ENCODE peak calls at places on chromosomes 16 and 17, in four cellular contexts. D is posterior cingulate gyrus, M is skeletal muscle cell, O is GOT3. Q is an unnamed sample.

GRCh38 chr16:66320774-66321173 is 45.7 kb upstream of the CDH5 start:
- DNase-seq in D (no peak), M (no peak), O (no peak), Q (no peak)

GRCh38 chr17:292016-292415 is 60.6 kb downstream of the RPH3AL start:
- DNase-seq in D (no peak), M (no peak), O (no peak), Q (no peak)

GRCh38 chr17:74680941-74681340 is 31.8 kb downstream of the CD300LF start:
- DNase-seq in D (no peak), M (no peak), O (no peak), Q (no peak)

GRCh38 chr17:61821655-61822054 is 41.7 kb downstream of the BRIP1 start:
- DNase-seq in D (no peak), M (no peak), O (no peak), Q (no peak)

GRCh38 chr17:48954300-48954755 is 9.7 kb upstream of the SNF8 start:
- DNase-seq in D (no peak), M (peak; percentile 41), O (no peak), Q (no peak)

GRCh38 chr16:3652373-3653037 is 2.0 kb upstream of the DNASE1 start:
- DNase-seq in D (no peak), M (no peak), O (no peak), Q (no peak)

GRCh38 chr17:4988168-4988567 is 693 bp upstream of the CAMTA2 start:
- DNase-seq in D (no peak), M (no peak), O (no peak), Q (no peak)

GRCh38 chr17:2692781-2693135 is 18.8 kb downstream of the CLUH start:
- DNase-seq in D (no peak), M (no peak), O (no peak), Q (no peak)

GRCh38 chr17:43360376-43360738 is 38.4 kb upstream of the ARL4D start:
- DNase-seq in D (no peak), M (peak; percentile 79), O (peak; percentile 60), Q (peak; percentile 90)

GRCh38 chr16:71460246-71460645 is 1.8 kb downstream of the ZNF23 start:
- DNase-seq in D (no peak), M (no peak), O (no peak), Q (no peak)

GRCh38 chr16:46621006-46621629 is at the start of gene SHCBP1:
- DNase-seq in D (peak; percentile 78), M (peak; percentile 47), O (peak; percentile 54), Q (peak; percentile 43)

Q was measured in ascending aorta.